ENCODE peak calls at places on chromosomes 7 and 10, in four cellular contexts. O is neural progenitor cell; Z is activated naive CD4-positive, alpha-beta T cell treated with anti-CD3 and anti-CD28 coated beads for 36 hours; F is activated T-cell treated with anti-CD3 and anti-CD28 coated beads, Interleukin-2, amount 50 U/mL, for 24 hours. C is an unnamed sample.

GRCh38 chr10:12934777-12935176 is 66.7 kb downstream of the CCDC3 start:
- DNase-seq in O (no peak), Z (no peak), F (no peak), C (no peak)

GRCh38 chr7:156612930-156613329 is 27.6 kb upstream of the RNF32 start:
- DNase-seq in O (no peak), Z (peak; percentile 78), F (peak; percentile 75), C (no peak)

GRCh38 chr10:57692255-57692980 is 575.3 kb downstream of the IPMK start:
- DNase-seq in O (no peak), Z (no peak), F (no peak), C (no peak)

GRCh38 chr10:93469454-93469853 is 12.7 kb downstream of the MYOF start:
- DNase-seq in O (no peak), Z (no peak), F (no peak), C (no peak)

GRCh38 chr10:123139521-123140163 is 3.9 kb downstream of the HMX3 start:
- DNase-seq in O (peak; percentile 92), Z (no peak), F (peak; percentile 50), C (peak; percentile 72)

GRCh38 chr7:845731-846130 is 13.5 kb downstream of the SUN1 start:
- DNase-seq in O (no peak), Z (no peak), F (no peak), C (no peak)

GRCh38 chr10:44415121-44415520 is 30.2 kb upstream of the CXCL12 start:
- DNase-seq in O (no peak), Z (no peak), F (no peak), C (no peak)

GRCh38 chr10:85792533-85792858 is 574.1 kb downstream of the GRID1 start:
- DNase-seq in O (no peak), Z (no peak), F (no peak), C (no peak)

GRCh38 chr10:124734311-124735166 is 9.6 kb downstream of the FAM53B start:
- DNase-seq in O (no peak), Z (peak; percentile 73), F (peak; percentile 48), C (no peak)

GRCh38 chr10:119670717-119671116 is 19.5 kb downstream of the BAG3 start:
- DNase-seq in O (no peak), Z (no peak), F (no peak), C (no peak)

C was measured in right lobe of liver.